ENCODE peak calls at places on chromosomes 5 and 9, in seven cellular contexts. F, H, Q, A, Y, G and S are unnamed samples.

GRCh38 chr5:32098806-32099435 is 75.2 kb downstream of the GOLPH3 start:
- DNase-seq in F (no peak), Q (no peak), G (no peak), Y (no peak), A (no peak), H (no peak), S (no peak)

GRCh38 chr9:11402621-11403020 is 789.8 kb upstream of the PTPRD start:
- DNase-seq in H (no peak), G (no peak), Y (no peak), F (no peak), Q (no peak), A (no peak), S (no peak)

GRCh38 chr5:80871541-80871961 is 88.6 kb upstream of the RASGRF2 start:
- DNase-seq in F (no peak), H (no peak), Q (peak; percentile 74), G (no peak), A (peak; percentile 30), Y (no peak), S (no peak)

GRCh38 chr5:141513627-141514329 is 24.9 kb downstream of the PCDHGC5 start:
- DNase-seq in Y (peak; percentile 85), G (peak; percentile 63), H (no peak), F (peak; percentile 95), A (peak; percentile 86), Q (peak; percentile 87), S (peak; percentile 77)

GRCh38 chr5:66860199-66860975 is 264.2 kb downstream of the MAST4 start:
- DNase-seq in A (peak; percentile 41), Q (no peak), G (no peak), F (no peak), H (no peak), Y (no peak), S (peak; percentile 10)

GRCh38 chr5:96066386-96066719 is 104.7 kb upstream of the ELL2 start:
- DNase-seq in Q (peak; percentile 58), F (no peak), G (no peak), A (no peak), Y (no peak), H (no peak), S (no peak)

GRCh38 chr9:784916-785315 is 56.6 kb upstream of the DMRT1 start:
- DNase-seq in G (no peak), Q (no peak), H (no peak), Y (no peak), F (no peak), A (no peak), S (no peak)

GRCh38 chr5:82107277-82107676 is 135.5 kb downstream of the ATG10 start:
- DNase-seq in Q (peak; percentile 19), Y (no peak), A (peak; percentile 12), F (no peak), G (no peak), H (no peak), S (no peak)

GRCh38 chr9:85742630-85742928 is 825 bp upstream of the AGTPBP1 start:
- DNase-seq in G (no peak), Y (no peak), H (no peak), A (no peak), Q (peak; percentile 72), F (no peak), S (no peak)

GRCh38 chr9:76456202-76456926 is 2.6 kb upstream of the GCNT1 start:
- DNase-seq in Q (peak; percentile 82), F (no peak), H (peak; percentile 16), Y (no peak), G (no peak), A (peak; percentile 78), S (no peak)

GRCh38 chr5:128498844-128499455 is 39.1 kb downstream of the FBN2 start:
- DNase-seq in F (no peak), Y (no peak), Q (peak; percentile 79), G (no peak), H (no peak), A (peak; percentile 20), S (no peak)

GRCh38 chr9:87787735-87788134 is 61.8 kb downstream of the CTSL start:
- DNase-seq in Q (no peak), A (no peak), H (no peak), G (no peak), F (no peak), Y (no peak), S (no peak)

GRCh38 chr9:95425910-95426551 is 90.7 kb downstream of the PTCH1 start:
- DNase-seq in A (no peak), Q (peak; percentile 74), H (no peak), Y (no peak), F (no peak), G (no peak), S (peak; percentile 24)

GRCh38 chr5:72063219-72063819 is 44.0 kb upstream of the MAP1B start:
- DNase-seq in Y (peak; percentile 32), H (no peak), Q (peak; percentile 36), A (no peak), G (no peak), F (no peak), S (no peak)

GRCh38 chr9:96169488-96169887 is 132.5 kb downstream of the HSD17B3 start:
- DNase-seq in A (peak; percentile 99), F (no peak), Y (no peak), G (no peak), Q (peak; percentile 4), H (no peak), S (peak; percentile 79)

GRCh38 chr5:132491368-132492364 is 1.1 kb upstream of the IRF1 start:
- DNase-seq in G (peak; percentile 28), F (peak; percentile 66), A (no peak), Q (no peak), H (peak; percentile 14), Y (no peak), S (no peak)

GRCh38 chr5:40150896-40151295 is 528.8 kb upstream of the PTGER4 start:
- DNase-seq in G (no peak), H (no peak), A (no peak), Y (no peak), Q (peak; percentile 0), F (no peak), S (no peak)

DNA sequence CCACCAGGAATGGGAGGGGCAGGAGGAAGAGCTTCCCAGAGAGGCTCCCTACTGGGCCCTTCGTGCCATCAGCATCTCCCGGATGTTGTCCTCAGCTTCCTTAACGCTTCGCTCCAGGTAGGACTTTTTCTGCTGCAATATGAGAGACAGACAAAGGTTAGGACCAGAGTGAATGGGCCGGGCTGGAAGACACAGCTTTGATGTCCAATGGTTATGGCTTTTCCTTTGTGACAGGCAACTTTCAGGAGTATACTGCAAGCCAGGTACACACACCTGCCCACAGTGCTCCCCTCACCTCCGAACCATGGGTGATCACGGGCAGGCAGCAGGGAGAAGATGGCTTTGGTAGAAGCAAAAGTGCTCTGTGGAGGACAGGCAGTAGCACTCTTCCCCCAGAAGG is 57.0 kb downstream of the PFDN1 start:
- DNase-seq in G (no peak), H (no peak), Y (no peak), F (no peak), Q (no peak), A (no peak), S (no peak)
- H3K27ac ChIP-seq in G (peak overlapping the region; percentile 43), H (no peak overlapping the region), Y (no peak overlapping the region), F (no peak overlapping the region), Q (no peak overlapping the region), A (peak overlapping the region; percentile 44), S (no peak overlapping the region)

GRCh38 chr5:41921874-41922273 is 3.2 kb upstream of the FBXO4 start:
- DNase-seq in Q (peak; percentile 60), F (no peak), G (no peak), H (no peak), Y (no peak), A (peak; percentile 28), S (no peak)

GRCh38 chr5:41925555-41925946 is 470 bp downstream of the FBXO4 start:
- DNase-seq in A (peak; percentile 82), H (no peak), Q (peak; percentile 24), Y (peak; percentile 58), G (no peak), F (no peak), S (peak; percentile 45)

GRCh38 chr5:41927604-41928003 is 2.5 kb downstream of the FBXO4 start:
- DNase-seq in H (no peak), Q (no peak), Y (no peak), F (no peak), A (no peak), G (no peak), S (no peak)

GRCh38 chr5:41924526-41924871 is 582 bp upstream of the FBXO4 start:
- DNase-seq in G (no peak), Q (no peak), A (no peak), F (no peak), H (no peak), Y (no peak), S (no peak)

DNA sequence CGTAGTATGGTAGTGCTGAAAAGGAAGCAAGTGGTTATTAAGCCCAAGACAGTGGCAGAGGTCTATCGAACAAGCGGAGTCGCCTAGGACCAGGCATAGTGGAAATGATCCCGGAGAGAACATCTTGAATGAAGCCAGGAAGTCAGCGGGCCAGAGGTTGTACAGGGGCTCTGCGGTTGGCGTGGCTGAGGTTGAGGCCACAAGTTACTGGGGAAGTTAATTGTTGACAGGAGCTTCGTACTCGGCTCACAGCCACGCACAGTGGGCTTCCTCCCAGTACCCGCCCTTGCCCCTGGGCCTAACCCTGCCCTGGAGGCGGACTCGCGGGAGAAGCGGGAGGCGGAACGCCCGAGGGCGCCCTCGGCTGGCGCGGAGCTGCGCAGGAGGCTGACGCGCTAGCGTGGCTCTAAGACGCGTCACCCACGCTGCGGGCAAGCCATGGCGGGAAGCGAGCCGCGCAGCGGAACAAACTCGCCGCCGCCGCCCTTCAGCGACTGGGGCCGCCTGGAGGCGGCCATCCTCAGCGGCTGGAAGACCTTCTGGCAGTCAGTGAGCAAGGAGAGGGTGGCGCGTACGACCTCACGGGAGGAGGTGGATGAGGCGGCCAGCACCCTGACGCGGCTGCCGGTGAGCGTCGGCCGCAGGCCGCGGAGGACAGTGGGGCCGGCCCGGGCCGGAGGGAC is at the start of gene FBXO4:
- DNase-seq in H (peak; percentile 84), Q (peak; percentile 78), F (peak; percentile 92), A (peak; percentile 88), Y (peak; percentile 83), G (peak; percentile 89), S (peak; percentile 84)
- H3K27ac ChIP-seq in H (peak within 1 kb of the TSS; percentile 93), Q (peak within 1 kb of the TSS; percentile 61), F (peak within 1 kb of the TSS; percentile 98), A (peak within 1 kb of the TSS; percentile 92), Y (peak within 1 kb of the TSS; percentile 94), G (peak within 1 kb of the TSS; percentile 93), S (peak within 1 kb of the TSS; percentile 98)

GRCh38 chr5:179803651-179804598 is 2.7 kb downstream of the MGAT4B start:
- DNase-seq in G (no peak), F (no peak), A (no peak), Q (peak; percentile 41), Y (peak; percentile 39), H (no peak), S (no peak)
- H3K27ac ChIP-seq in G (no peak overlapping the region), F (no peak overlapping the region), A (no peak overlapping the region), Q (peak overlapping the region; percentile 41), Y (no peak overlapping the region), H (peak overlapping the region; percentile 41), S (no peak overlapping the region)

GRCh38 chr9:37430841-37431597 is 8.5 kb downstream of the GRHPR start:
- DNase-seq in Y (no peak), F (no peak), A (no peak), G (no peak), Q (no peak), H (no peak), S (no peak)

GRCh38 chr9:37429441-37430285 is 7.2 kb downstream of the GRHPR start:
- DNase-seq in Q (no peak), F (peak; percentile 63), A (no peak), Y (no peak), H (no peak), G (no peak), S (no peak)

GRCh38 chr9:37428345-37428744 is 5.8 kb downstream of the GRHPR start:
- DNase-seq in Q (no peak), G (no peak), Y (no peak), F (no peak), A (no peak), H (no peak), S (no peak)

GRCh38 chr9:37433754-37434435 is 11.4 kb downstream of the GRHPR start:
- DNase-seq in Y (no peak), Q (peak; percentile 11), H (no peak), F (no peak), G (no peak), A (no peak), S (no peak)

GRCh38 chr9:37432020-37432419 is 9.5 kb downstream of the GRHPR start:
- DNase-seq in A (no peak), F (peak; percentile 38), H (no peak), Y (no peak), G (no peak), Q (no peak), S (no peak)
- H3K27ac ChIP-seq in A (no peak overlapping the region), F (no peak overlapping the region), H (no peak overlapping the region), Y (no peak overlapping the region), G (no peak overlapping the region), Q (no peak overlapping the region), S (no peak overlapping the region)